ENCODE peak calls at places on chromosomes 3 and 15, in six cellular contexts. Q, O, M, K, Z and J are unnamed samples.

GRCh38 chr3:58657571-58658141 is 8.9 kb downstream of the FAM3D start:
- DNase-seq in Q (no peak), O (no peak), M (no peak), K (no peak), Z (no peak), J (no peak)

GRCh38 chr3:114566162-114566755 is 272.4 kb downstream of the TIGIT start:
- DNase-seq in Q (no peak), O (no peak), M (no peak), K (no peak), Z (no peak), J (no peak)

GRCh38 chr15:78392430-78392829 is 45.6 kb upstream of the IREB2 start:
- DNase-seq in Q (no peak), O (no peak), M (no peak), K (no peak), Z (no peak), J (no peak)

GRCh38 chr3:86949850-86950249 is 41.1 kb downstream of the VGLL3 start:
- DNase-seq in Q (no peak), O (no peak), M (no peak), K (no peak), Z (no peak), J (no peak)

GRCh38 chr15:70466895-70467529 is 296.3 kb downstream of the UACA start:
- DNase-seq in Q (peak; percentile 65), O (no peak), M (no peak), K (peak; percentile 74), Z (peak; percentile 59), J (no peak)

GRCh38 chr3:113534365-113534764 is 2.0 kb downstream of the SIDT1 start:
- DNase-seq in Q (no peak), O (no peak), M (no peak), K (no peak), Z (no peak), J (no peak)

GRCh38 chr3:113985526-113985925 is 37.7 kb downstream of the ZDHHC23 start:
- DNase-seq in Q (no peak), O (no peak), M (no peak), K (no peak), Z (peak; percentile 30), J (no peak)

GRCh38 chr3:66592927-66593625 is 92.3 kb upstream of the LRIG1 start:
- DNase-seq in Q (no peak), O (no peak), M (no peak), K (no peak), Z (no peak), J (no peak)

GRCh38 chr3:185172086-185173049 is 19.5 kb upstream of the C3orf70 start:
- DNase-seq in Q (no peak), O (no peak), M (no peak), K (no peak), Z (no peak), J (no peak)

GRCh38 chr3:101495552-101495951 is 17.5 kb downstream of the SENP7 start:
- DNase-seq in Q (peak; percentile 56), O (no peak), M (no peak), K (no peak), Z (no peak), J (no peak)

GRCh38 chr3:15081960-15082664 is 16.8 kb downstream of the RBSN start:
- DNase-seq in Q (no peak), O (no peak), M (no peak), K (no peak), Z (no peak), J (no peak)

GRCh38 chr15:90126457-90127435 is 24.5 kb upstream of the IDH2 start:
- DNase-seq in Q (no peak), O (peak; percentile 88), M (no peak), K (peak; percentile 23), Z (no peak), J (no peak)

GRCh38 chr3:154431043-154431442 is 1.1 kb upstream of the GPR149 start:
- DNase-seq in Q (no peak), O (no peak), M (no peak), K (no peak), Z (no peak), J (no peak)

GRCh38 chr3:177538743-177539730 is 341.8 kb upstream of the TBL1XR1 start:
- DNase-seq in Q (no peak), O (no peak), M (no peak), K (no peak), Z (peak; percentile 33), J (no peak)